ENCODE peak calls at places on chromosomes 3 and 15, in ten cellular contexts. One of them, this sample, is unnamed.
A peak's percentile ranks its signal among the peaks of the same experiment; 100 is the strongest.

GRCh38 chr15:85407421-85408269 is 27.2 kb downstream of the AKAP13 start:
- DNase-seq in fibroblast of lung: peak; percentile 95
- DNase-seq in fibroblast of mammary gland: peak; percentile 90
- DNase-seq in activated naive CD8-positive, alpha-beta T cell treated with anti-CD3 and anti-CD28 coated beads for 36 hours: peak; percentile 45
- DNase-seq in RPMI7951: peak; percentile 87
- DNase-seq in activated CD4-positive, alpha-beta T cell treated with anti-CD3 and anti-CD28 coated beads, Interleukin-2, amount 50 U/mL, for 1 hour: no peak
- DNase-seq in cardiac muscle cell: no peak
- DNase-seq in hepatocyte: peak; percentile 37
- DNase-seq in HEK293T: peak; percentile 26
- DNase-seq in amniotic epithelial cell: peak; percentile 91
- DNase-seq in this sample: peak; percentile 86

GRCh38 chr3:144771401-144771870 is 799.8 kb downstream of the DIPK2A start:
- DNase-seq in cardiac muscle cell: no peak
- DNase-seq in activated CD4-positive, alpha-beta T cell treated with anti-CD3 and anti-CD28 coated beads, Interleukin-2, amount 50 U/mL, for 1 hour: no peak
- DNase-seq in HEK293T: no peak
- DNase-seq in fibroblast of lung: no peak
- DNase-seq in fibroblast of mammary gland: peak; percentile 62
- DNase-seq in amniotic epithelial cell: no peak
- DNase-seq in activated naive CD8-positive, alpha-beta T cell treated with anti-CD3 and anti-CD28 coated beads for 36 hours: no peak
- DNase-seq in hepatocyte: no peak
- DNase-seq in RPMI7951: no peak
- DNase-seq in this sample: no peak

GRCh38 chr15:47756872-47757271 is 39.6 kb downstream of the SEMA6D start:
- DNase-seq in amniotic epithelial cell: peak; percentile 80
- DNase-seq in fibroblast of mammary gland: peak; percentile 86
- DNase-seq in HEK293T: no peak
- DNase-seq in RPMI7951: peak; percentile 31
- DNase-seq in activated naive CD8-positive, alpha-beta T cell treated with anti-CD3 and anti-CD28 coated beads for 36 hours: no peak
- DNase-seq in fibroblast of lung: peak; percentile 89
- DNase-seq in hepatocyte: peak; percentile 51
- DNase-seq in cardiac muscle cell: no peak
- DNase-seq in activated CD4-positive, alpha-beta T cell treated with anti-CD3 and anti-CD28 coated beads, Interleukin-2, amount 50 U/mL, for 1 hour: no peak
- DNase-seq in this sample: peak; percentile 91

GRCh38 chr3:139846729-139847128 is 88.3 kb upstream of the CLSTN2 start:
- DNase-seq in RPMI7951: no peak
- DNase-seq in activated naive CD8-positive, alpha-beta T cell treated with anti-CD3 and anti-CD28 coated beads for 36 hours: no peak
- DNase-seq in fibroblast of lung: no peak
- DNase-seq in amniotic epithelial cell: no peak
- DNase-seq in cardiac muscle cell: no peak
- DNase-seq in fibroblast of mammary gland: no peak
- DNase-seq in HEK293T: no peak
- DNase-seq in activated CD4-positive, alpha-beta T cell treated with anti-CD3 and anti-CD28 coated beads, Interleukin-2, amount 50 U/mL, for 1 hour: no peak
- DNase-seq in hepatocyte: no peak
- DNase-seq in this sample: no peak

GRCh38 chr3:172339892-172340291 is 108.4 kb downstream of the GHSR start:
- DNase-seq in cardiac muscle cell: no peak
- DNase-seq in amniotic epithelial cell: no peak
- DNase-seq in HEK293T: no peak
- DNase-seq in activated naive CD8-positive, alpha-beta T cell treated with anti-CD3 and anti-CD28 coated beads for 36 hours: no peak
- DNase-seq in activated CD4-positive, alpha-beta T cell treated with anti-CD3 and anti-CD28 coated beads, Interleukin-2, amount 50 U/mL, for 1 hour: no peak
- DNase-seq in fibroblast of mammary gland: no peak
- DNase-seq in hepatocyte: no peak
- DNase-seq in fibroblast of lung: no peak
- DNase-seq in RPMI7951: no peak
- DNase-seq in this sample: no peak

GRCh38 chr3:139263798-139264197 is 80.0 kb upstream of the MRPS22 start:
- DNase-seq in HEK293T: no peak
- DNase-seq in fibroblast of mammary gland: no peak
- DNase-seq in amniotic epithelial cell: no peak
- DNase-seq in RPMI7951: no peak
- DNase-seq in activated CD4-positive, alpha-beta T cell treated with anti-CD3 and anti-CD28 coated beads, Interleukin-2, amount 50 U/mL, for 1 hour: no peak
- DNase-seq in cardiac muscle cell: no peak
- DNase-seq in activated naive CD8-positive, alpha-beta T cell treated with anti-CD3 and anti-CD28 coated beads for 36 hours: no peak
- DNase-seq in fibroblast of lung: no peak
- DNase-seq in hepatocyte: no peak
- DNase-seq in this sample: no peak

GRCh38 chr3:5015056-5015455 is 35.8 kb downstream of the BHLHE40 start:
- DNase-seq in HEK293T: no peak
- DNase-seq in RPMI7951: no peak
- DNase-seq in amniotic epithelial cell: no peak
- DNase-seq in cardiac muscle cell: no peak
- DNase-seq in fibroblast of lung: no peak
- DNase-seq in activated naive CD8-positive, alpha-beta T cell treated with anti-CD3 and anti-CD28 coated beads for 36 hours: no peak
- DNase-seq in fibroblast of mammary gland: no peak
- DNase-seq in hepatocyte: no peak
- DNase-seq in activated CD4-positive, alpha-beta T cell treated with anti-CD3 and anti-CD28 coated beads, Interleukin-2, amount 50 U/mL, for 1 hour: no peak
- DNase-seq in this sample: no peak

GRCh38 chr15:47338771-47339170 is 378.5 kb upstream of the SEMA6D start:
- DNase-seq in activated naive CD8-positive, alpha-beta T cell treated with anti-CD3 and anti-CD28 coated beads for 36 hours: no peak
- DNase-seq in activated CD4-positive, alpha-beta T cell treated with anti-CD3 and anti-CD28 coated beads, Interleukin-2, amount 50 U/mL, for 1 hour: no peak
- DNase-seq in HEK293T: no peak
- DNase-seq in RPMI7951: no peak
- DNase-seq in cardiac muscle cell: no peak
- DNase-seq in fibroblast of lung: no peak
- DNase-seq in fibroblast of mammary gland: no peak
- DNase-seq in amniotic epithelial cell: no peak
- DNase-seq in hepatocyte: no peak
- DNase-seq in this sample: no peak

GRCh38 chr3:27649277-27649676 is 72.8 kb downstream of the EOMES start:
- DNase-seq in activated naive CD8-positive, alpha-beta T cell treated with anti-CD3 and anti-CD28 coated beads for 36 hours: no peak
- DNase-seq in HEK293T: no peak
- DNase-seq in fibroblast of lung: no peak
- DNase-seq in fibroblast of mammary gland: no peak
- DNase-seq in amniotic epithelial cell: no peak
- DNase-seq in hepatocyte: no peak
- DNase-seq in cardiac muscle cell: no peak
- DNase-seq in RPMI7951: no peak
- DNase-seq in activated CD4-positive, alpha-beta T cell treated with anti-CD3 and anti-CD28 coated beads, Interleukin-2, amount 50 U/mL, for 1 hour: no peak
- DNase-seq in this sample: no peak

GRCh38 chr15:62846131-62846804 is 196.3 kb upstream of the TPM1 start:
- DNase-seq in RPMI7951: no peak
- DNase-seq in fibroblast of lung: no peak
- DNase-seq in fibroblast of mammary gland: no peak
- DNase-seq in activated CD4-positive, alpha-beta T cell treated with anti-CD3 and anti-CD28 coated beads, Interleukin-2, amount 50 U/mL, for 1 hour: no peak
- DNase-seq in activated naive CD8-positive, alpha-beta T cell treated with anti-CD3 and anti-CD28 coated beads for 36 hours: no peak
- DNase-seq in HEK293T: no peak
- DNase-seq in cardiac muscle cell: no peak
- DNase-seq in hepatocyte: no peak
- DNase-seq in amniotic epithelial cell: no peak
- DNase-seq in this sample: no peak

GRCh38 chr3:65230251-65231140 is 542.7 kb upstream of the ADAMTS9 start:
- DNase-seq in RPMI7951: no peak
- DNase-seq in cardiac muscle cell: no peak
- DNase-seq in HEK293T: no peak
- DNase-seq in fibroblast of lung: no peak
- DNase-seq in hepatocyte: peak; percentile 47
- DNase-seq in activated naive CD8-positive, alpha-beta T cell treated with anti-CD3 and anti-CD28 coated beads for 36 hours: no peak
- DNase-seq in fibroblast of mammary gland: peak; percentile 9
- DNase-seq in amniotic epithelial cell: peak; percentile 70
- DNase-seq in activated CD4-positive, alpha-beta T cell treated with anti-CD3 and anti-CD28 coated beads, Interleukin-2, amount 50 U/mL, for 1 hour: no peak
- DNase-seq in this sample: no peak

GRCh38 chr3:126216416-126216815 is 36.0 kb upstream of the ALDH1L1 start:
- DNase-seq in activated naive CD8-positive, alpha-beta T cell treated with anti-CD3 and anti-CD28 coated beads for 36 hours: no peak
- DNase-seq in hepatocyte: no peak
- DNase-seq in activated CD4-positive, alpha-beta T cell treated with anti-CD3 and anti-CD28 coated beads, Interleukin-2, amount 50 U/mL, for 1 hour: no peak
- DNase-seq in amniotic epithelial cell: peak; percentile 58
- DNase-seq in fibroblast of mammary gland: peak; percentile 15
- DNase-seq in RPMI7951: peak; percentile 45
- DNase-seq in fibroblast of lung: peak; percentile 75
- DNase-seq in cardiac muscle cell: no peak
- DNase-seq in HEK293T: no peak
- DNase-seq in this sample: peak; percentile 83

GRCh38 chr3:129624347-129625070 is 18.0 kb upstream of the PLXND1 start:
- DNase-seq in RPMI7951: no peak
- DNase-seq in cardiac muscle cell: no peak
- DNase-seq in activated CD4-positive, alpha-beta T cell treated with anti-CD3 and anti-CD28 coated beads, Interleukin-2, amount 50 U/mL, for 1 hour: no peak
- DNase-seq in activated naive CD8-positive, alpha-beta T cell treated with anti-CD3 and anti-CD28 coated beads for 36 hours: no peak
- DNase-seq in HEK293T: no peak
- DNase-seq in hepatocyte: no peak
- DNase-seq in fibroblast of mammary gland: no peak
- DNase-seq in fibroblast of lung: no peak
- DNase-seq in amniotic epithelial cell: no peak
- DNase-seq in this sample: no peak

GRCh38 chr15:77527164-77527778 is 105.4 kb downstream of the LINGO1 start:
- DNase-seq in hepatocyte: peak; percentile 88
- DNase-seq in cardiac muscle cell: peak; percentile 77
- DNase-seq in amniotic epithelial cell: peak; percentile 71
- DNase-seq in fibroblast of mammary gland: no peak
- DNase-seq in HEK293T: peak; percentile 59
- DNase-seq in activated naive CD8-positive, alpha-beta T cell treated with anti-CD3 and anti-CD28 coated beads for 36 hours: no peak
- DNase-seq in RPMI7951: peak; percentile 39
- DNase-seq in fibroblast of lung: peak; percentile 47
- DNase-seq in activated CD4-positive, alpha-beta T cell treated with anti-CD3 and anti-CD28 coated beads, Interleukin-2, amount 50 U/mL, for 1 hour: no peak
- DNase-seq in this sample: peak; percentile 5

GRCh38 chr3:146326875-146327543 is 76.1 kb upstream of the PLSCR4 start:
- DNase-seq in hepatocyte: peak; percentile 56
- DNase-seq in fibroblast of lung: peak; percentile 61
- DNase-seq in RPMI7951: peak; percentile 63
- DNase-seq in cardiac muscle cell: peak; percentile 41
- DNase-seq in activated naive CD8-positive, alpha-beta T cell treated with anti-CD3 and anti-CD28 coated beads for 36 hours: no peak
- DNase-seq in fibroblast of mammary gland: peak; percentile 83
- DNase-seq in activated CD4-positive, alpha-beta T cell treated with anti-CD3 and anti-CD28 coated beads, Interleukin-2, amount 50 U/mL, for 1 hour: no peak
- DNase-seq in amniotic epithelial cell: peak; percentile 62
- DNase-seq in HEK293T: peak; percentile 42
- DNase-seq in this sample: peak; percentile 49

GRCh38 chr3:181879926-181880325 is 168.2 kb downstream of the SOX2 start:
- DNase-seq in HEK293T: no peak
- DNase-seq in cardiac muscle cell: no peak
- DNase-seq in RPMI7951: no peak
- DNase-seq in hepatocyte: no peak
- DNase-seq in fibroblast of mammary gland: no peak
- DNase-seq in amniotic epithelial cell: no peak
- DNase-seq in activated CD4-positive, alpha-beta T cell treated with anti-CD3 and anti-CD28 coated beads, Interleukin-2, amount 50 U/mL, for 1 hour: no peak
- DNase-seq in activated naive CD8-positive, alpha-beta T cell treated with anti-CD3 and anti-CD28 coated beads for 36 hours: no peak
- DNase-seq in fibroblast of lung: peak; percentile 31
- DNase-seq in this sample: no peak

GRCh38 chr3:27022096-27022761 is 347.0 kb downstream of the NEK10 start:
- DNase-seq in activated CD4-positive, alpha-beta T cell treated with anti-CD3 and anti-CD28 coated beads, Interleukin-2, amount 50 U/mL, for 1 hour: no peak
- DNase-seq in cardiac muscle cell: no peak
- DNase-seq in RPMI7951: no peak
- DNase-seq in fibroblast of lung: no peak
- DNase-seq in HEK293T: no peak
- DNase-seq in amniotic epithelial cell: no peak
- DNase-seq in activated naive CD8-positive, alpha-beta T cell treated with anti-CD3 and anti-CD28 coated beads for 36 hours: no peak
- DNase-seq in fibroblast of mammary gland: no peak
- DNase-seq in hepatocyte: no peak
- DNase-seq in this sample: no peak

GRCh38 chr15:52527196-52527897 is 1.3 kb downstream of the MYO5A start:
- DNase-seq in HEK293T: no peak
- DNase-seq in amniotic epithelial cell: no peak
- DNase-seq in fibroblast of lung: no peak
- DNase-seq in fibroblast of mammary gland: no peak
- DNase-seq in cardiac muscle cell: no peak
- DNase-seq in activated naive CD8-positive, alpha-beta T cell treated with anti-CD3 and anti-CD28 coated beads for 36 hours: no peak
- DNase-seq in hepatocyte: no peak
- DNase-seq in RPMI7951: no peak
- DNase-seq in activated CD4-positive, alpha-beta T cell treated with anti-CD3 and anti-CD28 coated beads, Interleukin-2, amount 50 U/mL, for 1 hour: no peak
- DNase-seq in this sample: no peak

This sample was measured in kidney tubule cell.